ENCODE peak calls at places on chromosome 10, in four cellular contexts. One of them, this sample, is unnamed.

GRCh38 chr10:28839600-28840007 is 162.3 kb downstream of the BAMBI start:
- DNase-seq in endothelial cell: no peak
- DNase-seq in fibroblast of the conjunctiva: no peak
- DNase-seq in activated CD4-positive, alpha-beta memory T cell treated with anti-CD3 and anti-CD28 coated beads for 36 hours: no peak
- DNase-seq in this sample: no peak

GRCh38 chr10:62008196-62008595 is 106.7 kb downstream of the ARID5B start:
- DNase-seq in activated CD4-positive, alpha-beta memory T cell treated with anti-CD3 and anti-CD28 coated beads for 36 hours: no peak
- DNase-seq in endothelial cell: no peak
- DNase-seq in fibroblast of the conjunctiva: no peak
- DNase-seq in this sample: no peak

GRCh38 chr10:102418612-102419560 is at the start of gene PSD:
- DNase-seq in fibroblast of the conjunctiva: no peak
- DNase-seq in endothelial cell: no peak
- DNase-seq in activated CD4-positive, alpha-beta memory T cell treated with anti-CD3 and anti-CD28 coated beads for 36 hours: no peak
- DNase-seq in this sample: peak; percentile 17

GRCh38 chr10:79342811-79343541 is 4.3 kb upstream of the PPIF start:
- DNase-seq in endothelial cell: no peak
- DNase-seq in activated CD4-positive, alpha-beta memory T cell treated with anti-CD3 and anti-CD28 coated beads for 36 hours: peak; percentile 2
- DNase-seq in fibroblast of the conjunctiva: no peak
- DNase-seq in this sample: no peak

GRCh38 chr10:19461588-19461987 is 354.6 kb upstream of the PLXDC2 start:
- DNase-seq in endothelial cell: no peak
- DNase-seq in fibroblast of the conjunctiva: no peak
- DNase-seq in activated CD4-positive, alpha-beta memory T cell treated with anti-CD3 and anti-CD28 coated beads for 36 hours: no peak
- DNase-seq in this sample: no peak

GRCh38 chr10:43257210-43258031 is 9.4 kb downstream of the RASGEF1A start:
- DNase-seq in fibroblast of the conjunctiva: no peak
- DNase-seq in activated CD4-positive, alpha-beta memory T cell treated with anti-CD3 and anti-CD28 coated beads for 36 hours: no peak
- DNase-seq in endothelial cell: no peak
- DNase-seq in this sample: no peak

GRCh38 chr10:86790394-86790793 is 34.0 kb downstream of the BMPR1A start:
- DNase-seq in activated CD4-positive, alpha-beta memory T cell treated with anti-CD3 and anti-CD28 coated beads for 36 hours: no peak
- DNase-seq in fibroblast of the conjunctiva: no peak
- DNase-seq in endothelial cell: no peak
- DNase-seq in this sample: no peak

GRCh38 chr10:18455086-18455884 is 196.1 kb downstream of the NSUN6 start:
- DNase-seq in endothelial cell: no peak
- DNase-seq in activated CD4-positive, alpha-beta memory T cell treated with anti-CD3 and anti-CD28 coated beads for 36 hours: no peak
- DNase-seq in fibroblast of the conjunctiva: no peak
- DNase-seq in this sample: no peak

GRCh38 chr10:121792198-121792597 is 135.6 kb downstream of the ATE1 start:
- DNase-seq in endothelial cell: no peak
- DNase-seq in fibroblast of the conjunctiva: no peak
- DNase-seq in activated CD4-positive, alpha-beta memory T cell treated with anti-CD3 and anti-CD28 coated beads for 36 hours: no peak
- DNase-seq in this sample: no peak

GRCh38 chr10:71393841-71394475 is 2.8 kb upstream of the CDH23 start:
- DNase-seq in endothelial cell: no peak
- DNase-seq in activated CD4-positive, alpha-beta memory T cell treated with anti-CD3 and anti-CD28 coated beads for 36 hours: no peak
- DNase-seq in fibroblast of the conjunctiva: no peak
- DNase-seq in this sample: no peak

GRCh38 chr10:58373446-58373834 is 11.8 kb upstream of the TFAM start:
- DNase-seq in fibroblast of the conjunctiva: no peak
- DNase-seq in endothelial cell: no peak
- DNase-seq in activated CD4-positive, alpha-beta memory T cell treated with anti-CD3 and anti-CD28 coated beads for 36 hours: no peak
- DNase-seq in this sample: no peak

GRCh38 chr10:49678827-49679479 is 498 bp upstream of the C10orf53 start:
- DNase-seq in fibroblast of the conjunctiva: no peak
- DNase-seq in activated CD4-positive, alpha-beta memory T cell treated with anti-CD3 and anti-CD28 coated beads for 36 hours: no peak
- DNase-seq in endothelial cell: no peak
- DNase-seq in this sample: no peak

GRCh38 chr10:35219906-35220890 is 93.6 kb downstream of the CREM start:
- DNase-seq in activated CD4-positive, alpha-beta memory T cell treated with anti-CD3 and anti-CD28 coated beads for 36 hours: no peak
- DNase-seq in fibroblast of the conjunctiva: no peak
- DNase-seq in endothelial cell: no peak
- DNase-seq in this sample: no peak

This sample was measured in activated CD8-positive, alpha-beta T cell treated with anti-CD3 and anti-CD28 coated beads for 36 hours.